ENCODE peak calls at places on chromosome 5, in six cellular contexts. L is H1, H is vagina, A is A549, W is pancreas, C is tibial nerve. I is an unnamed sample.

GRCh38 chr5:1090538-1090937 is 21.3 kb downstream of the SLC12A7 start:
- DNase-seq in A (no peak), L (no peak), C (no peak), H (no peak), W (no peak), I (no peak)

GRCh38 chr5:73363911-73364730 is 84.5 kb downstream of the FOXD1 start:
- DNase-seq in A (no peak), L (no peak), H (no peak), W (no peak), C (no peak), I (no peak)

GRCh38 chr5:131589510-131590348 is 45.3 kb downstream of the RAPGEF6 start:
- DNase-seq in C (no peak), L (peak), W (no peak), H (no peak), A (peak), I (no peak)

GRCh38 chr5:163585206-163585605 is 79.8 kb downstream of the MAT2B start:
- DNase-seq in C (no peak), L (no peak), A (no peak), H (no peak), W (no peak), I (no peak)

GRCh38 chr5:143889986-143890385 is 78.0 kb downstream of the HMHB1 start:
- DNase-seq in W (no peak), C (no peak), L (no peak), A (no peak), H (no peak), I (no peak)

GRCh38 chr5:96344678-96345612 is 88.1 kb downstream of the PCSK1 start:
- DNase-seq in L (no peak), W (peak), C (no peak), H (no peak), A (peak), I (no peak)

GRCh38 chr5:110476164-110476563 is 250.3 kb downstream of the TMEM232 start:
- DNase-seq in A (no peak), L (no peak), C (no peak), H (no peak), W (no peak), I (no peak)

GRCh38 chr5:136182618-136183017 is 10.3 kb downstream of the SMIM32 start:
- DNase-seq in C (no peak), A (no peak), W (no peak), L (no peak), H (no peak), I (no peak)

GRCh38 chr5:45414620-45415551 is 281.3 kb downstream of the HCN1 start:
- DNase-seq in A (no peak), L (no peak), C (no peak), H (no peak), W (no peak), I (no peak)

GRCh38 chr5:145295236-145295635 is 539.9 kb downstream of the PRELID2 start:
- DNase-seq in L (no peak), C (no peak), A (no peak), H (no peak), W (no peak), I (no peak)

GRCh38 chr5:64771736-64772135 is 3.0 kb downstream of the CWC27 start:
- DNase-seq in C (no peak), L (no peak), W (no peak), A (no peak), H (no peak), I (no peak)

GRCh38 chr5:91928751-91929521 is 545.8 kb upstream of the ARRDC3 start:
- DNase-seq in W (no peak), A (peak), L (no peak), H (no peak), C (no peak), I (no peak)

GRCh38 chr5:16880547-16880946 is 55.5 kb downstream of the MYO10 start:
- DNase-seq in A (no peak), L (no peak), C (no peak), W (no peak), H (no peak), I (no peak)

GRCh38 chr5:98349251-98349989 is 424.0 kb upstream of the RGMB start:
- DNase-seq in H (no peak), C (no peak), A (no peak), L (peak), W (no peak), I (no peak)

GRCh38 chr5:3684118-3684517 is 88.5 kb downstream of the IRX1 start:
- DNase-seq in L (no peak), A (no peak), C (no peak), W (no peak), H (no peak), I (no peak)

GRCh38 chr5:3678801-3679200 is 83.2 kb downstream of the IRX1 start:
- DNase-seq in W (no peak), H (no peak), C (no peak), A (no peak), L (no peak), I (no peak)
- H3K27ac ChIP-seq in W (no peak), H (no peak), C (no peak), A (no peak), L (no peak), I (no peak)

GRCh38 chr5:139403787-139404483 is at the start of gene SPATA24:
- DNase-seq in W (peak), C (peak), A (peak), L (peak), H (no peak), I (peak)

GRCh38 chr5:139406960-139407359 is 3.1 kb upstream of the SPATA24 start:
- DNase-seq in H (no peak), W (no peak), A (no peak), C (no peak), L (no peak), I (no peak)

GRCh38 chr5:139403418-139403786 is 487 bp downstream of the SPATA24 start:
- DNase-seq in H (no peak), A (no peak), W (no peak), C (no peak), L (no peak), I (no peak)

GRCh38 chr5:139402561-139403158 is 1.2 kb downstream of the SPATA24 start:
- DNase-seq in C (no peak), W (no peak), L (peak), A (peak), H (no peak), I (no peak)

GRCh38 chr5:139404484-139404840 is 573 bp upstream of the SPATA24 start:
- DNase-seq in L (no peak), H (no peak), C (no peak), A (no peak), W (no peak), I (no peak)
- H3K4me3 ChIP-seq in L (peak), H (no peak), C (peak), A (peak), W (no peak), I (peak)

GRCh38 chr5:78636682-78637081 is 11.9 kb downstream of the LHFPL2 start:
- DNase-seq in L (no peak), A (no peak), C (no peak), W (no peak), H (no peak), I (no peak)

GRCh38 chr5:78638973-78639669 is 9.5 kb downstream of the LHFPL2 start:
- DNase-seq in W (no peak), H (no peak), C (no peak), L (no peak), A (no peak), I (no peak)

GRCh38 chr5:78638423-78638822 is 10.1 kb downstream of the LHFPL2 start:
- DNase-seq in H (no peak), C (no peak), L (no peak), W (peak), A (peak), I (peak)

GRCh38 chr5:78639811-78640210 is 8.8 kb downstream of the LHFPL2 start:
- DNase-seq in H (no peak), L (no peak), W (no peak), C (no peak), A (no peak), I (no peak)

GRCh38 chr5:78637468-78637867 is 11.1 kb downstream of the LHFPL2 start:
- DNase-seq in L (no peak), W (no peak), H (no peak), A (no peak), C (no peak), I (no peak)
- H3K27ac ChIP-seq in L (no peak), W (peak), H (peak), A (peak), C (peak), I (peak)

DNA sequence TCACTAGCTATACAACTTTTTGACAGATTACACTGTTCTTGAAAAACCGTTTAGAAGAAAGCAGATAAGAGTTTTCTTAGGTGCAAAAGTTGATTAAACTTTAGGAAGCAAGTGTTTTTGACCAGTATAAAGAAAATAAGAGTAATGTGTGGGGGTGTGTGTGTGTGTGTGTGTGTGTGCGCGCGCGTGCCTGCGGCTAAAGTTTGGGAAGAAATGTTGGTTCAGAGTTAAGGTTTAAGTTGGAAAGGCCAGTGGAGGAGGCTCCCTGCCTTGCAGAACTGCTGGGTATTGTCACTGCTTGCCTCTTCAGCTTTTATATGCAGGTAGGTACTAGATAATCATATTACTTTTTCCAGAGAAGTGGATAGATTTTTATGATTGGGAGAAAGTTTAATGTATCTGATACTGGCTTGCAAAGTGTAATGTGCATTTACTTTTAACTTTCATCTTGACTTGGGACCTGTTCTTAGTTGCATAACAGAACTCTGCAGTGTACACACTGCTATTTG is 2.0 kb downstream of the PIK3R1 start:
- DNase-seq in W (no peak), L (no peak), A (no peak), C (no peak), H (no peak), I (no peak)
- H3K4me3 ChIP-seq in W (no peak), L (no peak), A (peak), C (peak), H (peak), I (peak)

DNA sequence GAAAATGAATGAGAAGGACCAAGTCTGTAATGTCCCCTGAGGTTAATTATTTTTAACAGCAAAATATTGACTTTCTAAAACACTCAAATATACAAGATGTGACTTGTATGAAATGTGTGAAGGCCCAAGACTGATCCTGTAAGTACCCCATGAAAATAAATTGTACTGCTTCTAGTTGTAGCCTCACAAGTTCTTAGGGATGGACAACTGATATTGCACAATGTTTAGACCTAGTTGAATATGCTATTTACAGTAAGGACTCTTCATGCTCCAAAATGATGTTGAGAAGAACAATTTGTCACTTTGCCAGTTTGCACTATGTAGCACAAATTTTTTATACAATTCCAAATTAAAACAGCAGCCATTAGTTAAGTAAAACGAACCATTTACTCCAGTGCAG is 139.7 kb upstream of the GDNF start:
- DNase-seq in C (no peak), W (no peak), A (no peak), H (no peak), L (no peak), I (no peak)
- H3K27ac ChIP-seq in C (no peak), W (no peak), A (no peak), H (no peak), L (no peak), I (no peak)

GRCh38 chr5:141638771-141639170 is 2.0 kb downstream of the RELL2 start:
- DNase-seq in L (no peak), C (no peak), H (no peak), A (no peak), W (no peak), I (no peak)
- H3K4me3 ChIP-seq in L (no peak), C (no peak), H (no peak), A (no peak), W (no peak), I (no peak)